ENCODE peak calls at places on chromosome 18, in ten cellular contexts. H is astrocyte; I is ascending aorta; X is left ventricle myocardium inferior; T is endodermal cell; M is mammary epithelial cell; U is psoas muscle; Z is stomach; A is esophagus squamous epithelium; D is CD8-positive, alpha-beta T cell. S is an unnamed sample.

GRCh38 chr18:42901161-42901560 is 214.3 kb downstream of the RIT2 start:
- DNase-seq in H (no peak), I (no peak), X (no peak), T (no peak), M (no peak), U (no peak), Z (no peak), A (no peak), D (no peak), S (no peak)

GRCh38 chr18:34085140-34085739 is 139.5 kb downstream of the NOL4 start:
- DNase-seq in H (no peak), I (no peak), X (no peak), T (no peak), M (no peak), U (no peak), Z (no peak), A (no peak), D (no peak), S (no peak)

GRCh38 chr18:13811993-13812392 is 12.0 kb upstream of the MC5R start:
- DNase-seq in H (no peak), I (no peak), X (no peak), T (peak; percentile 67), M (no peak), U (no peak), Z (no peak), A (no peak), D (no peak), S (no peak)

GRCh38 chr18:35123811-35124210 is 82.6 kb downstream of the MAPRE2 start:
- DNase-seq in H (no peak), I (no peak), X (no peak), T (no peak), M (no peak), U (no peak), Z (no peak), A (no peak), D (no peak), S (no peak)

GRCh38 chr18:32509121-32509520 is 38.4 kb upstream of the GAREM1 start:
- DNase-seq in H (no peak), I (no peak), X (no peak), T (no peak), M (no peak), U (no peak), Z (no peak), A (no peak), D (no peak), S (no peak)

GRCh38 chr18:44651918-44652317 is 28.8 kb upstream of the SETBP1 start:
- DNase-seq in H (no peak), I (no peak), X (no peak), T (peak; percentile 62), M (no peak), U (no peak), Z (no peak), A (no peak), D (no peak), S (no peak)

GRCh38 chr18:2536493-2536892 is 34.8 kb downstream of the METTL4 start:
- DNase-seq in H (peak; percentile 81), I (no peak), X (no peak), T (no peak), M (no peak), U (no peak), Z (no peak), A (no peak), D (no peak), S (no peak)

GRCh38 chr18:67463829-67464228 is 52.7 kb downstream of the DSEL start:
- DNase-seq in H (no peak), I (no peak), X (no peak), T (peak; percentile 47), M (peak; percentile 17), U (no peak), Z (no peak), A (no peak), D (no peak), S (no peak)

GRCh38 chr18:50880108-50880465 is 1.2 kb downstream of the ME2 start:
- DNase-seq in H (no peak), I (no peak), X (no peak), T (no peak), M (no peak), U (no peak), Z (no peak), A (no peak), D (no peak), S (no peak)

GRCh38 chr18:47997338-47997780 is 66.9 kb upstream of the SMAD2 start:
- DNase-seq in H (no peak), I (no peak), X (no peak), T (peak; percentile 94), M (no peak), U (no peak), Z (no peak), A (no peak), D (no peak), S (no peak)

DNA sequence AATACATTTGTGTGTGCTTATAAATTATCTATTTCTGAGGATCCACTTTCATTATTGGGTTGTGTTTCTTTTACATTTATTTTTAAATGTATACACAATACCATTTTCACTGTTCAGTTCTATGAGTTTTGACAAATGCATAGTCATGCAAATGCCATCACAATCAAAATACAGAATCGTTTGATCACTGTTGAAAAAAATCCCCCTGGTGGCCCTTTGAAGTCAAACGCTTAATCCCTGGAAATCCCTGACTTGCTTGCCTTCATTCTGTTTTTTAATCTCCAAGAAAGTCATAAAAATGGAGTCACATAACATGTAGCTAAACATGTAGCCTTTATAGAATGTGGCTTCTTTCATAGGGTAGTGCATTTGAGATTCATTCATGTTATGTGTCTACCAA is 173.3 kb downstream of the GALR1 start:
- DNase-seq in H (no peak), I (no peak), X (no peak), T (no peak), M (no peak), U (no peak), Z (no peak), A (no peak), D (no peak), S (no peak)
- TF ChIP-seq CTCF in H (no peak), I (no peak), X (no peak), T (peak; percentile 71), M (no peak), U (no peak), Z (no peak), A (no peak), D (no peak), S (no peak)

GRCh38 chr18:58379443-58379842 is 249.4 kb downstream of the ALPK2 start:
- DNase-seq in H (no peak), I (no peak), X (no peak), T (peak; percentile 26), M (no peak), U (no peak), Z (no peak), A (no peak), D (no peak), S (no peak)
- H3K4me1 ChIP-seq in H (no peaks in the 10 kb centered on the region), I (no peaks in the 10 kb centered on the region), X (peaks cover 14% of the 10 kb centered on the region), T (no peaks in the 10 kb centered on the region), M (no peaks in the 10 kb centered on the region), U (no peaks in the 10 kb centered on the region), Z (no peaks in the 10 kb centered on the region), A (no peaks in the 10 kb centered on the region), D (no peaks in the 10 kb centered on the region), S (no peaks in the 10 kb centered on the region)

GRCh38 chr18:23416283-23416682 is 36.8 kb upstream of the RIOK3 start:
- DNase-seq in H (no peak), I (no peak), X (no peak), T (no peak), M (no peak), U (no peak), Z (no peak), A (no peak), D (no peak), S (no peak)

GRCh38 chr18:23412351-23412964 is 40.6 kb upstream of the RIOK3 start:
- DNase-seq in H (no peak), I (no peak), X (no peak), T (no peak), M (no peak), U (no peak), Z (no peak), A (no peak), D (no peak), S (no peak)

GRCh38 chr18:23421277-23421676 is 31.8 kb upstream of the RIOK3 start:
- DNase-seq in H (no peak), I (no peak), X (no peak), T (no peak), M (no peak), U (no peak), Z (peak; percentile 37), A (no peak), D (no peak), S (no peak)

DNA sequence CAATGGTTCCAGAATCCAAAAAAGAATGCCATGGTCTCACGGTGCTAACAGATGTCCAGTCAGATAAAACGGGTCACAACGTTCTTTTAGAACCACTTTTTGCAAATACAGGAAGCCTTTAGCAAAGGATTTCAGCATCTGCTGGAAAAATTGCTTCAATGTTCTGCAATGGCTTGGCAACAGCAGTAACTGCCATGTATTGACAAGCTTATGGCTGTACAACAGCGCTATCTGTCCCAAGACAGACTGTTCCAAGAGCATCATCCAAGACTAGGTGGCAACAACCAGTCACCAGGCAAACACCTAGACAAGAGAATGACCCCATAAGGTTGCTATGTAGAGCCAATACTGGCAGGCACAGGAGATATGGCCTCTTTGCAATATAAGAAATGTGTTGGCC is 37.6 kb upstream of the RIOK3 start:
- DNase-seq in H (no peak), I (no peak), X (no peak), T (no peak), M (no peak), U (no peak), Z (no peak), A (no peak), D (no peak), S (no peak)
- H3K27me3 ChIP-seq in H (no peaks in the 10 kb centered on the region), I (no peaks in the 10 kb centered on the region), X (no peaks in the 10 kb centered on the region), T (no peaks in the 10 kb centered on the region), M (no peaks in the 10 kb centered on the region), U (no peaks in the 10 kb centered on the region), Z (no peaks in the 10 kb centered on the region), A (no peaks in the 10 kb centered on the region), D (no peaks in the 10 kb centered on the region), S (no peaks in the 10 kb centered on the region)

GRCh38 chr18:56326386-56327072 is 311.9 kb downstream of the TXNL1 start:
- DNase-seq in H (no peak), I (no peak), X (no peak), T (no peak), M (no peak), U (no peak), Z (no peak), A (no peak), D (no peak), S (no peak)
- TF ChIP-seq CTCF in H (no peak), I (no peak), X (no peak), T (peak; percentile 30), M (no peak), U (no peak), Z (no peak), A (no peak), D (no peak), S (no peak)

DNA sequence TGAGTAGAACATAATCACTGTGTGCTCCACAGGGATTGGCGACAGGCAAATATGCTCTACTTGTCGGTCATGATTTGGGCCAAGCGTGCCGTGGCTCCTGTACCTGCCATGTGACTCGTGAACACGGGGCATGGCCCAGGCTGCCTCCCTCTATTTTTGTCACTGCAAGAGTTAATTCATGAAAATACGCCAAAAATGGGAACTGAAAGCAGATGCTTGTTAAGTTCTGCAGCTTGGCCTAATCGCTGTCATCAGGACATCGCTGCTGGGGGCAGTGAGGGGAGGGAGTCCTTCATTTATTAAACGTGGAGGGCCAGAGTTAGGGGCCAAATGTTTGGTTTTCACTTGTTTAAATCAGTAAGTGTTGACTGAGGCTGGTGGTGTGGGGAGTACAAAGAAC is 177.8 kb downstream of the BCL2 start:
- DNase-seq in H (no peak), I (no peak), X (no peak), T (no peak), M (no peak), U (no peak), Z (no peak), A (no peak), D (no peak), S (no peak)
- H3K4me1 ChIP-seq in H (no peaks in the 10 kb centered on the region), I (no peaks in the 10 kb centered on the region), X (peaks cover 58% of the 10 kb centered on the region), T (no peaks in the 10 kb centered on the region), M (no peaks in the 10 kb centered on the region), U (peaks cover 81% of the 10 kb centered on the region), Z (peaks cover 38% of the 10 kb centered on the region), A (peaks cover 5% of the 10 kb centered on the region), D (peaks cover 35% of the 10 kb centered on the region), S (peaks cover 25% of the 10 kb centered on the region)

S was measured in heart left ventricle.